ENCODE peak calls at places on chromosomes 13 and 19, in five cellular contexts. V is SK-N-SH, T is K562, W is GM12878, O is IMR-90. S is an unnamed sample.

GRCh38 chr13:46113596-46113995 is 8.8 kb upstream of the CPB2 start:
- DNase-seq in T (no peak), O (no peak), W (no peak), V (no peak), S (no peak)

GRCh38 chr13:36131931-36132297 is 732 bp upstream of the DCLK1 start:
- DNase-seq in T (no peak), V (no peak), O (no peak), W (no peak), S (no peak)

GRCh38 chr13:39811696-39812095 is 156.2 kb downstream of the COG6 start:
- DNase-seq in T (peak), W (no peak), V (no peak), O (no peak), S (no peak)

GRCh38 chr19:8489591-8490394 is 12.6 kb downstream of the PRAM1 start:
- DNase-seq in O (no peak), V (no peak), W (no peak), T (no peak), S (no peak)

GRCh38 chr19:11963566-11964355 is 1.1 kb upstream of the ZNF763 start:
- DNase-seq in W (peak), T (peak), V (peak), O (peak), S (no peak)

GRCh38 chr19:40365613-40366401 is 17.3 kb downstream of the PLD3 start:
- DNase-seq in W (no peak), T (peak), V (peak), O (peak), S (peak)

GRCh38 chr19:18832331-18833140 is 777 bp downstream of the UPF1 start:
- DNase-seq in O (no peak), T (peak), W (no peak), V (peak), S (peak)

GRCh38 chr13:67063036-67063435 is 167.1 kb downstream of the PCDH9 start:
- DNase-seq in T (no peak), V (no peak), O (no peak), W (no peak), S (no peak)

GRCh38 chr19:694481-695349 is 537 bp downstream of the PRSS57 start:
- DNase-seq in O (no peak), W (no peak), V (no peak), T (no peak), S (no peak)

GRCh38 chr19:10503002-10503789 is at the start of gene KEAP1:
- DNase-seq in T (peak), O (no peak), V (peak), W (no peak), S (peak)

GRCh38 chr13:59906413-59907027 is 257.2 kb downstream of the DIAPH3 start:
- DNase-seq in T (no peak), W (no peak), V (peak), O (peak), S (no peak)

GRCh38 chr19:38676023-38676877 is 28.8 kb downstream of the ACTN4 start:
- DNase-seq in V (no peak), O (peak), T (peak), W (no peak), S (no peak)

GRCh38 chr13:45143346-45143751 is 23.0 kb downstream of the GTF2F2 start:
- DNase-seq in T (no peak), W (no peak), O (peak), V (no peak), S (no peak)

GRCh38 chr13:36872621-36873020 is 47.4 kb downstream of the SMAD9 start:
- DNase-seq in W (no peak), T (no peak), V (no peak), O (no peak), S (no peak)

GRCh38 chr13:52599037-52599852 is 43.0 kb upstream of the HNRNPA1L2 start:
- DNase-seq in T (no peak), V (no peak), O (peak), W (no peak), S (no peak)

GRCh38 chr19:13051581-13052165 is 51.0 kb downstream of the LYL1 start:
- DNase-seq in O (peak), V (no peak), W (no peak), T (peak), S (peak)

GRCh38 chr13:83298636-83299035 is 583.6 kb downstream of the SLITRK1 start:
- DNase-seq in O (no peak), W (no peak), T (no peak), V (no peak), S (no peak)

GRCh38 chr13:109162248-109163051 is 533.0 kb downstream of the MYO16 start:
- DNase-seq in T (no peak), V (no peak), W (peak), O (no peak), S (no peak)

GRCh38 chr19:10120538-10121198 is 969 bp upstream of the EIF3G start:
- DNase-seq in T (no peak), V (no peak), O (peak), W (no peak), S (no peak)

GRCh38 chr19:23255700-23256099 is 5.5 kb upstream of the ZNF724 start:
- DNase-seq in T (no peak), V (no peak), O (no peak), W (no peak), S (no peak)
- TF ChIP-seq RCOR1 in T (no peak), V (no peak), O (no peak), W (no peak), S (no peak)

DNA sequence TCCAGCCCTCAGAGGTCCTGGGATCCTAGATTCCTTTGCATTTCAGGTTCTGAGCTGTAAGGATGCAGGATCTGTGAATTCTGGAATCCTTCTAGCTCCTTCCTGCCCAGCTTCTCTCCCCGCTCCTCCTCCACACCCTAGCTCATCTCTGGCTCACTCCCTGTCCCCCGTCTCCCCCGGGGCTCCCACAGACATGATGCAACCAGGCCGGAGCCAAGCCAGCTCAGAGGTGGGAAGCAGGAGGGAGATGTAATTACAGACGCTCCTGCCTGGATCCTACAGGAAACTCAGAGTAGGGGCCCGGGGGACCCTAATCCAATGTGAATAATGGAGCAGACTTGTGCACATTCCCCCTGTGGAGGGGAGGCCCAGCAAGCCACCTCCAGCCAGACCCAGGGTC is 4.5 kb downstream of the GNG8 start:
- DNase-seq in V (no peak), W (no peak), O (peak), T (no peak), S (no peak)
- TF ChIP-seq RCOR1 in V (no peak), W (no peak), O (no peak), T (no peak), S (no peak)

DNA sequence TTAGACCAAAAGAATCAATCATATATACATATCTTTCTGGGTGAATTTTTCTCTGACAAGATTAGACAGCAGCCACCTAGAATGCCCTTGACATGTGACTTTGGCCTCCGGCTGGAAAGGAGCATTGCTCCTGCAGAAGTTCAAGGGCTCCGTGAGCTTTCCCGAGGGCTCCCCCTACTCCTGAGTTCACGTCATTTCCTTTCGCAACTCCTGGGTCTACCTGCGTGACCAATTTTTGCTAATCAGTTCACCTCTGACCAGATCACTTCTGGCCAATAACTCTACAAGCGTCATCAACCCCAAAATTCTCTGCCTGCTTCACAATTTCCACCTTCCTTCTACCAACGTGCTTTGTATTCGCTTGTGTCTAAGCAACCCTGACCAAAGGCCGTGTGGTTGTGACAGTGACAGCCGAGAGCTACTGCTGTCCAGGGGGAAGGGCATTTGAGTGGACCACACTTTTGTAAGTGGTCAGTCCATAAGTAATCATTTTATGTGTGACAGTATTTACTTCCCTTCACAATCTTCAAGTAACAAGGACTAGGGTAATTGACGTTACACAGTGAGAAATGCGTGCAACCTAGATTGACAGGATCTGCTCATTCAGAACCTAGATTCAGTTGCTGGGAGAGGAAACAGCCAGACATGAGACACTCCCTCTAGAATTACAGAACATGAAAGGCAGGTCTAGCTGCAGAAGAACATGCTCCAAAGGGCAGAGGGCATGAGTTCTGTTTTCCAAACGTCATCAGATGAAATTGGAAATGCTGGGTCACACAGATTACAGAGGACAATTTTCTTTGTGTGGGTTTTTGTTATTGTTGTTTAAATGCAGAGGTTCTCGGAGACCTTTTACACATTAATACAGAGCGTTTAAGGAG is 145.9 kb upstream of the SPACA7 start:
- DNase-seq in O (no peak), V (no peak), W (no peak), T (no peak), S (no peak)
- TF ChIP-seq RCOR1 in O (no peak), V (no peak), W (no peak), T (no peak), S (no peak)

DNA sequence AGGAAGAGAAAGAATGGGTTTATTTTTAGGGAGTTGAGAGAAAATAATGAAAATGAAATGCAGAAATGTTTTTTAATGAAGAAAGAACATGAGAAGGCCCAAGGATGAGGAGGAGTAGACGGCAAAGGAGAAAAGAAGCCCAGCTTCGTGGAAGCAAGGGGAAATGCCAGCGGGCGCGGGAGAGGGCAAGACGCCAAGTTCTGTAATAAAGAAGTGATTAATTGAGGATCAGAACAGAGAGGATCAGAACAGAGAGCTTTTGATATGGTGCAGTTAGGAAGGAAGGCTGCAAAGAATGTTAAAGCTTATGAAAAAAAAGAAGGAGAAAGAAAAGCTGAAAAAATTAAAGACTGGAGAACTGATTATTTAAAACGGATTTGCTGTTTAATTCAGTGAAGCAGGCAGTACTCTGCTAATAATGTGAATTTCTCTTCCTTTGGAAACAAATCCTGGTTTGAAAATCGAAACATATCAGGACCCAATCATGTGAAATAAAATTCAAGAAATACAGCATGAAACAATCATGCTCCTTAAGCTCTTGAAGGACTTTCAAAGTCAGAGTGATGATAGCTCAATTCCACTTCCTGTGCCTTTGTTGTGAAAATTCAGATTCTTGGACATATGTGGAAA is 99.3 kb upstream of the SOX1 start:
- DNase-seq in O (no peak), T (no peak), W (no peak), V (no peak), S (no peak)
- TF ChIP-seq RCOR1 in O (no peak), T (no peak), W (no peak), V (no peak), S (no peak)

GRCh38 chr13:94483970-94484369 is 4.5 kb upstream of the DCT start:
- DNase-seq in V (no peak), O (peak), W (no peak), T (no peak), S (no peak)
- TF ChIP-seq RCOR1 in V (no peak), O (no peak), W (no peak), T (no peak), S (no peak)

DNA sequence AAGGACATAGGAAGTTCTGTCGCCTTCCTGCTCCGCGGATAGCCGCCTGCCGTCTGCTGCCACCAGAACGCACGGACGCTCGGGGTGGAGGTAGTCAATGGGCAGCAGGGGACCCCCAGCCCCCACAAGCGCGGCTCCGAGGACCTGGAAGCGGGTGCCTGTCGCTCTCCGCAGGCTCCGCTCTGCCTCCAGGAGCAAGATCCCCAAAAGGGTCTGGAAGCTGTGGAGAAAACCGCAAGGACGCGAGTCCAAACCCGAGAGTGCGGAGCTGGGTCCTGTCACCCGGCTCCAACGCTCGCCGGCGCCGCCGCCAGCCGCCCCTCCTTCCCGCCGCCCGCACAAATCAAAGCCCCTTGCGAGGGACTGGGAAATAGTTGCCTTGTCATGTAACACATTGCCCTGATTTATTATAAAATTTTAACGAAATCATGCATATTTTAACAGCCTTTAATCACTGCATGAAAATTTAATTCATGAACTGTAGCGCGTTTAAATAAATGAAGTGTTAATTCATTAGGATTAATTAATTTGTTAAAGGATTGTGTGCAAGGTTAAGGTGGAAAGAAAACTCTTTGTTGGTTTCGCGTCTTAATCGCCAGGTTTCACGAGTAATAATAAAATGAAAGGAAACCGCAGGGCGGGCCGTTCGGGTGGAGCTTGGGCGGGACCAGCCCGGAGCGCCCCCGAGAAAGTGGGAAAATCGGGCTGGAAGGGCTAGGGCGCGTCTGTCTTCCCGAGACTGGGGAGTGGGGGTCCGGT is 5.5 kb upstream of the POU4F1 start:
- DNase-seq in V (peak), O (no peak), T (no peak), W (no peak), S (no peak)
- TF ChIP-seq RCOR1 in V (no peak), O (no peak), T (no peak), W (no peak), S (no peak)

GRCh38 chr13:73158851-73159250 is 100.0 kb downstream of the KLF5 start:
- DNase-seq in T (no peak), W (no peak), O (peak), V (no peak), S (no peak)
- TF ChIP-seq RCOR1 in T (no peak), W (no peak), O (no peak), V (no peak), S (no peak)

GRCh38 chr13:100625447-100625846 is 36.9 kb upstream of the GGACT start:
- DNase-seq in T (no peak), O (no peak), V (no peak), W (no peak), S (no peak)
- TF ChIP-seq RCOR1 in T (no peak), O (no peak), V (no peak), W (no peak), S (no peak)

DNA sequence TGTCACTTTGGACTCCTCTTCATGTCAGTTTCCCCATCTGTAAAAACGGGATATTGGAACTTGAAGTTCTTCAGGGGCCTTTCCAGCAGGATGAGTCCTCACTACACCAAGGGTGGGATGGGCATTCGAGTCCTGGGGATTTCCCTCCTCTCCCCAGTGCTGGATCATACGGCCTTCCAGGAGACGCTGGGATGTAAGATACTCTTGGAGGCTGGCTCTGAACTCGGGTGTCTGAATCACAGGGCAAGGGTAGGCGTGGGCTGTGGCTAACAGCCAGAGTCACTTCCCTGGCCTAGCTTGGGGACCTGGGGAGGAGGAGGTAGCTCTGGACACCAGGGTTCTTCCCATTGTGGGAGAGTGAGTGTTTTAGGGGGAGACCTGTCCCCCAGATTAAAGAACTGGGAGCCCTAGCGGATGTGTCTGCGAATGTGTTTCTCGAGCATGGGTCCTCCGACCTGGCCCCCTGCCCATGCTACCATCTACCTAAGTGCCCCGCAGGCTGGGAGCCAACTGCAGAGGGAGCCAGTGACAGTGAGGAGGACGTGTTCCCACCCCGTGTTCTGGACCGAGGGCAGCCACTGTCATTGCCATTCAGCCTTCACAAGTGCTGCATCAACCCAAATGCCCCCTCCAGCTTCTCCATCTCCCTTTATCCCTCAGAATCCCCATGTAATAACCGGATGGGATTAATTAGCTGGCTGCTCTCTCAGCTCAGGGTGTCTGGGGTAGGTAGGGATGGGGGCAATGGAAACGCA is 2.4 kb upstream of the CYTH2 start:
- DNase-seq in O (peak), T (no peak), V (peak), W (no peak), S (no peak)
- TF ChIP-seq RCOR1 in O (no peak), T (no peak), V (no peak), W (no peak), S (no peak)

S was measured in A549.